ENCODE peak calls at places on chromosomes 11 and 22, in nine cellular contexts. One of them, this sample, is unnamed.

GRCh38 chr11:80163441-80163840 is 722.6 kb upstream of the TENM4 start:
- DNase-seq in coronary artery: no peak
- DNase-seq in K562: no peak
- DNase-seq in sigmoid colon: no peak
- DNase-seq in psoas muscle: no peak
- DNase-seq in brain microvascular endothelial cell: no peak
- DNase-seq in tibial nerve: no peak
- DNase-seq in heart left ventricle: no peak
- DNase-seq in A549: no peak
- DNase-seq in this sample: no peak

GRCh38 chr11:113673566-113674396 is 32.3 kb downstream of the TMPRSS5 start:
- DNase-seq in coronary artery: peak; percentile 29
- DNase-seq in K562: no peak
- DNase-seq in sigmoid colon: no peak
- DNase-seq in psoas muscle: no peak
- DNase-seq in brain microvascular endothelial cell: no peak
- DNase-seq in tibial nerve: no peak
- DNase-seq in heart left ventricle: no peak
- DNase-seq in A549: no peak
- DNase-seq in this sample: no peak

GRCh38 chr11:67303989-67304411 is 670 bp downstream of the SSH3 start:
- DNase-seq in coronary artery: no peak
- DNase-seq in K562: no peak
- DNase-seq in sigmoid colon: peak; percentile 69
- DNase-seq in psoas muscle: peak; percentile 64
- DNase-seq in brain microvascular endothelial cell: no peak
- DNase-seq in tibial nerve: no peak
- DNase-seq in heart left ventricle: no peak
- DNase-seq in A549: no peak
- DNase-seq in this sample: peak; percentile 19

GRCh38 chr11:100681064-100681502 is 6.0 kb upstream of the ARHGAP42 start:
- DNase-seq in coronary artery: no peak
- DNase-seq in K562: peak; percentile 19
- DNase-seq in sigmoid colon: peak; percentile 75
- DNase-seq in psoas muscle: peak; percentile 76
- DNase-seq in brain microvascular endothelial cell: peak; percentile 61
- DNase-seq in tibial nerve: peak; percentile 68
- DNase-seq in heart left ventricle: peak; percentile 55
- DNase-seq in A549: peak; percentile 72
- DNase-seq in this sample: no peak

GRCh38 chr11:3815882-3816281 is 7.5 kb downstream of the PGAP2 start:
- DNase-seq in coronary artery: no peak
- DNase-seq in K562: no peak
- DNase-seq in sigmoid colon: no peak
- DNase-seq in psoas muscle: no peak
- DNase-seq in brain microvascular endothelial cell: no peak
- DNase-seq in tibial nerve: no peak
- DNase-seq in heart left ventricle: peak; percentile 48
- DNase-seq in A549: no peak
- DNase-seq in this sample: no peak

GRCh38 chr11:115334932-115335788 is 169.1 kb downstream of the CADM1 start:
- DNase-seq in coronary artery: no peak
- DNase-seq in K562: peak; percentile 14
- DNase-seq in sigmoid colon: no peak
- DNase-seq in psoas muscle: no peak
- DNase-seq in brain microvascular endothelial cell: no peak
- DNase-seq in tibial nerve: no peak
- DNase-seq in heart left ventricle: no peak
- DNase-seq in A549: peak; percentile 46
- DNase-seq in this sample: no peak

GRCh38 chr11:72524711-72525110 is 90.4 kb upstream of the CLPB start:
- DNase-seq in coronary artery: no peak
- DNase-seq in K562: no peak
- DNase-seq in sigmoid colon: no peak
- DNase-seq in psoas muscle: no peak
- DNase-seq in brain microvascular endothelial cell: peak; percentile 63
- DNase-seq in tibial nerve: no peak
- DNase-seq in heart left ventricle: no peak
- DNase-seq in A549: no peak
- DNase-seq in this sample: no peak

GRCh38 chr11:83069441-83070043 is 2.2 kb downstream of the RAB30 start:
- DNase-seq in coronary artery: no peak
- DNase-seq in K562: no peak
- DNase-seq in sigmoid colon: no peak
- DNase-seq in psoas muscle: no peak
- DNase-seq in brain microvascular endothelial cell: no peak
- DNase-seq in tibial nerve: no peak
- DNase-seq in heart left ventricle: no peak
- DNase-seq in A549: no peak
- DNase-seq in this sample: no peak

GRCh38 chr22:37562049-37562784 is 1.9 kb downstream of the CDC42EP1 start:
- DNase-seq in coronary artery: no peak
- DNase-seq in K562: no peak
- DNase-seq in sigmoid colon: no peak
- DNase-seq in psoas muscle: peak; percentile 41
- DNase-seq in brain microvascular endothelial cell: no peak
- DNase-seq in tibial nerve: no peak
- DNase-seq in heart left ventricle: no peak
- DNase-seq in A549: no peak
- DNase-seq in this sample: peak; percentile 27

GRCh38 chr22:24059121-24059520 is 48.0 kb downstream of the CABIN1 start:
- DNase-seq in coronary artery: peak; percentile 71
- DNase-seq in K562: no peak
- DNase-seq in sigmoid colon: no peak
- DNase-seq in psoas muscle: no peak
- DNase-seq in brain microvascular endothelial cell: peak; percentile 87
- DNase-seq in tibial nerve: peak; percentile 70
- DNase-seq in heart left ventricle: no peak
- DNase-seq in A549: no peak
- DNase-seq in this sample: no peak

GRCh38 chr22:24061124-24061684 is 50.1 kb downstream of the CABIN1 start:
- DNase-seq in coronary artery: peak; percentile 66
- DNase-seq in K562: no peak
- DNase-seq in sigmoid colon: no peak
- DNase-seq in psoas muscle: no peak
- DNase-seq in brain microvascular endothelial cell: no peak
- DNase-seq in tibial nerve: no peak
- DNase-seq in heart left ventricle: no peak
- DNase-seq in A549: no peak
- DNase-seq in this sample: no peak

GRCh38 chr22:24060375-24060788 is 49.3 kb downstream of the CABIN1 start:
- DNase-seq in coronary artery: peak; percentile 74
- DNase-seq in K562: no peak
- DNase-seq in sigmoid colon: no peak
- DNase-seq in psoas muscle: no peak
- DNase-seq in brain microvascular endothelial cell: peak; percentile 96
- DNase-seq in tibial nerve: peak; percentile 49
- DNase-seq in heart left ventricle: no peak
- DNase-seq in A549: peak; percentile 8
- DNase-seq in this sample: no peak

GRCh38 chr22:24063361-24063760 is 52.3 kb downstream of the CABIN1 start:
- DNase-seq in coronary artery: no peak
- DNase-seq in K562: no peak
- DNase-seq in sigmoid colon: no peak
- DNase-seq in psoas muscle: no peak
- DNase-seq in brain microvascular endothelial cell: no peak
- DNase-seq in tibial nerve: no peak
- DNase-seq in heart left ventricle: no peak
- DNase-seq in A549: no peak
- DNase-seq in this sample: no peak

GRCh38 chr22:24059793-24060192 is 48.7 kb downstream of the CABIN1 start:
- DNase-seq in coronary artery: peak; percentile 71
- DNase-seq in K562: no peak
- DNase-seq in sigmoid colon: no peak
- DNase-seq in psoas muscle: no peak
- DNase-seq in brain microvascular endothelial cell: no peak
- DNase-seq in tibial nerve: no peak
- DNase-seq in heart left ventricle: no peak
- DNase-seq in A549: no peak
- DNase-seq in this sample: no peak
- TF ChIP-seq CTCF in coronary artery: no peak
- TF ChIP-seq CTCF in K562: no peak
- TF ChIP-seq CTCF in sigmoid colon: no peak
- TF ChIP-seq CTCF in psoas muscle: no peak
- TF ChIP-seq CTCF in brain microvascular endothelial cell: no peak
- TF ChIP-seq CTCF in tibial nerve: no peak
- TF ChIP-seq CTCF in heart left ventricle: no peak
- TF ChIP-seq CTCF in A549: no peak
- TF ChIP-seq CTCF in this sample: no peak

DNA sequence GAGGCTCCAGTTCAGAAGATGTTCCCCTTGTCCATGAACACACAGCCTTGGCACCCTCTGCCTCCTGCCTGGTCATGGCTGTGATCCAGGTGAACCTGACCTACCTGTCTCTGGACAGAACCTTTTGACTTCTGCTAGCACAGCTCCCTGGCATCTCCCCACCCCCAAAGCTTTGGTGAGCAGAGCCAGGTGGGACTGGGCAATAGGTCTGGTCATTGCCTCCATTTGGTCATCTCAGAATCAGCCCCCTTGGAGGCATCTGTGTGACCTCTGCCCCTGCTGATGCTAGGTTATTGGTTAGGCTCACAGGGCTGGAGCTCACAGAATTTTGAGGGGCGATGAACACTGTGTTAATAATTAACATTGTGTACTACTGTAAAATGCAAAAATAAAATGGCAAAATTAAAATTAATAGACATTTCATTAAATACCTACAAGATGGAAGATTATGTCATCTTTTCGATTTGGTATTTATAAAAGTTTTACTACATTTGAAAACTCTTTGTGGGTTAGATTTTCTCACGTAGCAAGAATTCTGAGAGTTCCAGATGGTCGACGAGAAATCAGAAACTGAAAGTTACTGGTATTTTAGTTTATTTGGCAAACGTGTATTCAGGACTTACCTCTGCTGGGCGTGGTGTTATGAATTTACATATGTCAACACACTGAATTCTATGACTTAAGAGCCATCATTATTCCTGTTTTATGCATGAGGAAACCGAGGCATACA is 8.3 kb upstream of the KIAA0930 start:
- DNase-seq in coronary artery: no peak
- DNase-seq in K562: no peak
- DNase-seq in sigmoid colon: no peak
- DNase-seq in psoas muscle: no peak
- DNase-seq in brain microvascular endothelial cell: no peak
- DNase-seq in tibial nerve: no peak
- DNase-seq in heart left ventricle: peak; percentile 15
- DNase-seq in A549: no peak
- DNase-seq in this sample: no peak
- H3K27ac ChIP-seq in coronary artery: no peak overlapping the region
- H3K27ac ChIP-seq in K562: no peak overlapping the region
- H3K27ac ChIP-seq in sigmoid colon: no peak overlapping the region
- H3K27ac ChIP-seq in psoas muscle: no peak overlapping the region
- H3K27ac ChIP-seq in brain microvascular endothelial cell: no peak overlapping the region
- H3K27ac ChIP-seq in tibial nerve: no peak overlapping the region
- H3K27ac ChIP-seq in heart left ventricle: no peak overlapping the region
- H3K27ac ChIP-seq in A549: peak overlapping the region; percentile 10
- H3K27ac ChIP-seq in this sample: no peak overlapping the region

DNA sequence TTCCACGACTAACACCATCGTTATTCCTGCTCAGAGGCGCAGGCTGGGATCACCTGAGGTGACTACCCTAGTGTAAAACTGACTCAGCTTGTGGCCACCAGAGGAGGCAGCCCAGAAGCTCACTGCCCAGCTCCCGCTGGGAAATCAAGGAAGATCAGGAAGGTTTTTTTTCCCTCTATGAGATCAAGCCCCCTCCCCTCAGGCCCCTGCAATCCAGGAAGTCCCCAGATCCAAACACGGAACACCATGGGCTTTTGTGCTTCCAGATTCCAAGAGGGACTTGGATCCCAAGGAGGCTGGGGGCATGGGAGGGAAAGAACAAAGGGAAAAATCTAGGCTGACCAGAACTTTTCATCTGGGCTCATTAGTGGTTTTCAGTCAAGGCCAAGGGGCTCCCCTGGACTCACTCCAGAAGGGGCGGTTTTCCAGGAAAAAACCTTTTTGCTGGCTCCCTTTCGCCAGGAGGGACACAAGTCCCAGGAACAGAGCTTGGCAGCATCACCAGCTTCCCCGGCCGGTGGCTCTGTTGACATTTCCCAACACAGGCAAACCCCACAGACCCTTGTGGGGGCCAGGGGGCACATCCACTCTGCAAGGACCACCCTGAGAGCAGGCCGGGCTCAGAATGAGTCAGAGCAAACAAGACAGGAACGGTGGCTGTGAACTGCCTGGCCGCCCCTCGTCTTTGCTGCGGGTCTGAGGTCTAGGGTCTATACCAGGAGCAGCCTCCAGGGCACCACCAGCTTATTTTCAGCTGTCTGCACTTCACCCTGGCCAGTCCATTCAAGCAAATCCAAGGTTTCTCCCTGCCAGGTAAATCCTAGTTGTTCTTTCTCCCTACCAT is 36.8 kb downstream of the MYH9 start:
- DNase-seq in coronary artery: peak; percentile 84
- DNase-seq in K562: no peak
- DNase-seq in sigmoid colon: no peak
- DNase-seq in psoas muscle: no peak
- DNase-seq in brain microvascular endothelial cell: no peak
- DNase-seq in tibial nerve: no peak
- DNase-seq in heart left ventricle: no peak
- DNase-seq in A549: peak; percentile 79
- DNase-seq in this sample: no peak
- TF ChIP-seq CTCF in coronary artery: no peak
- TF ChIP-seq CTCF in K562: no peak
- TF ChIP-seq CTCF in sigmoid colon: no peak
- TF ChIP-seq CTCF in psoas muscle: no peak
- TF ChIP-seq CTCF in brain microvascular endothelial cell: peak; percentile 46
- TF ChIP-seq CTCF in tibial nerve: no peak
- TF ChIP-seq CTCF in heart left ventricle: no peak
- TF ChIP-seq CTCF in A549: no peak
- TF ChIP-seq CTCF in this sample: no peak

GRCh38 chr22:33476716-33477115 is 418.5 kb upstream of the SYN3 start:
- DNase-seq in coronary artery: no peak
- DNase-seq in K562: no peak
- DNase-seq in sigmoid colon: no peak
- DNase-seq in psoas muscle: no peak
- DNase-seq in brain microvascular endothelial cell: peak; percentile 52
- DNase-seq in tibial nerve: no peak
- DNase-seq in heart left ventricle: no peak
- DNase-seq in A549: peak; percentile 15
- DNase-seq in this sample: no peak

GRCh38 chr22:33474587-33474986 is 416.4 kb upstream of the SYN3 start:
- DNase-seq in coronary artery: no peak
- DNase-seq in K562: no peak
- DNase-seq in sigmoid colon: no peak
- DNase-seq in psoas muscle: no peak
- DNase-seq in brain microvascular endothelial cell: no peak
- DNase-seq in tibial nerve: no peak
- DNase-seq in heart left ventricle: no peak
- DNase-seq in A549: no peak
- DNase-seq in this sample: no peak

GRCh38 chr22:33470456-33470855 is 412.3 kb upstream of the SYN3 start:
- DNase-seq in coronary artery: no peak
- DNase-seq in K562: no peak
- DNase-seq in sigmoid colon: no peak
- DNase-seq in psoas muscle: no peak
- DNase-seq in brain microvascular endothelial cell: no peak
- DNase-seq in tibial nerve: no peak
- DNase-seq in heart left ventricle: no peak
- DNase-seq in A549: no peak
- DNase-seq in this sample: no peak

GRCh38 chr22:33476206-33476605 is 418.0 kb upstream of the SYN3 start:
- DNase-seq in coronary artery: no peak
- DNase-seq in K562: no peak
- DNase-seq in sigmoid colon: no peak
- DNase-seq in psoas muscle: no peak
- DNase-seq in brain microvascular endothelial cell: no peak
- DNase-seq in tibial nerve: no peak
- DNase-seq in heart left ventricle: no peak
- DNase-seq in A549: no peak
- DNase-seq in this sample: no peak

GRCh38 chr22:33472462-33473344 is 414.5 kb upstream of the SYN3 start:
- DNase-seq in coronary artery: no peak
- DNase-seq in K562: no peak
- DNase-seq in sigmoid colon: no peak
- DNase-seq in psoas muscle: no peak
- DNase-seq in brain microvascular endothelial cell: no peak
- DNase-seq in tibial nerve: no peak
- DNase-seq in heart left ventricle: no peak
- DNase-seq in A549: no peak
- DNase-seq in this sample: no peak
- H3K27ac ChIP-seq in coronary artery: no peak overlapping the region
- H3K27ac ChIP-seq in K562: no peak overlapping the region
- H3K27ac ChIP-seq in sigmoid colon: no peak overlapping the region
- H3K27ac ChIP-seq in psoas muscle: peak overlapping the region; percentile 67
- H3K27ac ChIP-seq in brain microvascular endothelial cell: no peak overlapping the region
- H3K27ac ChIP-seq in tibial nerve: no peak overlapping the region
- H3K27ac ChIP-seq in heart left ventricle: no peak overlapping the region
- H3K27ac ChIP-seq in A549: no peak overlapping the region
- H3K27ac ChIP-seq in this sample: no peak overlapping the region

This sample was measured in dorsolateral prefrontal cortex.